ENCODE peak calls at places on chromosomes 1 and 21, in four cellular contexts. E is progenitor cell of endocrine pancreas, R is endothelial cell of umbilical vein, S is adrenal gland. U is an unnamed sample.

GRCh38 chr1:101567582-101568189 is 330.9 kb downstream of the S1PR1 start:
- DNase-seq in E (no peak), S (peak), R (peak), U (peak)

GRCh38 chr1:97379387-97380075 is 541.3 kb downstream of the DPYD start:
- DNase-seq in S (no peak), E (no peak), R (no peak), U (no peak)

GRCh38 chr1:178625695-178626094 is 99.3 kb upstream of the RALGPS2 start:
- DNase-seq in S (no peak), R (no peak), E (no peak), U (no peak)

GRCh38 chr21:41653944-41654625 is 112.8 kb downstream of the RIPK4 start:
- DNase-seq in E (no peak), R (no peak), S (no peak), U (no peak)

GRCh38 chr1:31932491-31933316 is 5.5 kb downstream of the PTP4A2 start:
- DNase-seq in S (no peak), E (no peak), R (peak), U (no peak)

GRCh38 chr1:221760895-221761294 is 19.0 kb upstream of the DUSP10 start:
- DNase-seq in E (no peak), S (no peak), R (no peak), U (no peak)

GRCh38 chr1:13700521-13701273 is 709 bp downstream of the PRDM2 start:
- DNase-seq in E (peak), S (peak), R (peak), U (no peak)

GRCh38 chr21:45975017-45975595 is 6.5 kb upstream of the COL6A1 start:
- DNase-seq in E (no peak), S (no peak), R (no peak), U (peak)

GRCh38 chr1:145720556-145720877 is 1.2 kb downstream of the CD160 start:
- DNase-seq in S (no peak), E (no peak), R (peak), U (no peak)

GRCh38 chr1:67536957-67537646 is 106.9 kb upstream of the SERBP1 start:
- DNase-seq in S (no peak), R (no peak), E (no peak), U (no peak)

GRCh38 chr1:67534627-67535065 is 104.4 kb upstream of the SERBP1 start:
- DNase-seq in R (peak), E (no peak), S (no peak), U (no peak)

GRCh38 chr1:67535474-67535873 is 105.3 kb upstream of the SERBP1 start:
- DNase-seq in S (peak), R (peak), E (peak), U (peak)

GRCh38 chr1:67530071-67530470 is 99.9 kb upstream of the SERBP1 start:
- DNase-seq in E (no peak), S (no peak), R (no peak), U (no peak)

GRCh38 chr1:67532452-67533216 is 102.4 kb upstream of the SERBP1 start:
- DNase-seq in R (peak), E (no peak), S (peak), U (peak)
- TF ChIP-seq CTCF in R (peak), E (peak), S (peak), U (peak)

GRCh38 chr1:215569987-215570824 is 3.1 kb downstream of the KCTD3 start:
- DNase-seq in E (no peak), R (peak), S (no peak), U (no peak)
- TF ChIP-seq CTCF in E (no peak), R (no peak), S (no peak), U (no peak)

GRCh38 chr21:32993894-32994293 is 31.8 kb upstream of the OLIG2 start:
- DNase-seq in E (no peak), S (no peak), R (no peak), U (no peak)

GRCh38 chr21:32991299-32991850 is 34.4 kb upstream of the OLIG2 start:
- DNase-seq in E (no peak), S (no peak), R (no peak), U (no peak)

GRCh38 chr21:32990666-32991065 is 35.1 kb upstream of the OLIG2 start:
- DNase-seq in R (no peak), S (no peak), E (no peak), U (no peak)

DNA sequence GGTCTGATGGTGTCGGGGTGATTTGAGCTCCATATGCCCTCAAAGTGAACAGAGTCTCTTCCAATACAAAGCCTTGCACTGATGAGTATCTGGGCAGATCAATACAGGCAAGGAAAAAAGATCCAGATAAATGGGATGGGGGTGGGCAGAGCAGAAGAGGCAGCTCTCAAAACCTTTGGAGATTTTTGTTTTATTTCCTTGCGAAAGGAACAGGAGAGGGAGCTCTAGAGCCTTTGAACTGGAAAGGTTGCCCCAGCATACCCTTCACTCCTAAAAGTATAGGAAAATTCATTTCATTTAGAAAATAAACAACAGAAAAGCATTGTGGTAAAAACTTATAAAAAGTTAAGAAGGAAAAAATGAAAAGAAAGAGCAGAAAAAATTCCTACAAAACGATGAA is 31.4 kb upstream of the OLIG2 start:
- DNase-seq in E (no peak), S (no peak), R (peak), U (no peak)
- TF ChIP-seq CTCF in E (peak), S (peak), R (peak), U (peak)

GRCh38 chr1:3646596-3646995 is 3.3 kb downstream of the WRAP73 start:
- DNase-seq in S (no peak), R (no peak), E (no peak), U (no peak)

GRCh38 chr1:3651011-3651938 is 1.0 kb upstream of the TP73 start:
- DNase-seq in S (no peak), E (no peak), R (no peak), U (peak)

GRCh38 chr1:3651939-3652537 is at the start of gene TP73:
- DNase-seq in E (no peak), S (no peak), R (no peak), U (peak)

GRCh38 chr1:3650248-3651010 is 526 bp upstream of the WRAP73 start:
- DNase-seq in E (no peak), R (no peak), S (no peak), U (no peak)

DNA sequence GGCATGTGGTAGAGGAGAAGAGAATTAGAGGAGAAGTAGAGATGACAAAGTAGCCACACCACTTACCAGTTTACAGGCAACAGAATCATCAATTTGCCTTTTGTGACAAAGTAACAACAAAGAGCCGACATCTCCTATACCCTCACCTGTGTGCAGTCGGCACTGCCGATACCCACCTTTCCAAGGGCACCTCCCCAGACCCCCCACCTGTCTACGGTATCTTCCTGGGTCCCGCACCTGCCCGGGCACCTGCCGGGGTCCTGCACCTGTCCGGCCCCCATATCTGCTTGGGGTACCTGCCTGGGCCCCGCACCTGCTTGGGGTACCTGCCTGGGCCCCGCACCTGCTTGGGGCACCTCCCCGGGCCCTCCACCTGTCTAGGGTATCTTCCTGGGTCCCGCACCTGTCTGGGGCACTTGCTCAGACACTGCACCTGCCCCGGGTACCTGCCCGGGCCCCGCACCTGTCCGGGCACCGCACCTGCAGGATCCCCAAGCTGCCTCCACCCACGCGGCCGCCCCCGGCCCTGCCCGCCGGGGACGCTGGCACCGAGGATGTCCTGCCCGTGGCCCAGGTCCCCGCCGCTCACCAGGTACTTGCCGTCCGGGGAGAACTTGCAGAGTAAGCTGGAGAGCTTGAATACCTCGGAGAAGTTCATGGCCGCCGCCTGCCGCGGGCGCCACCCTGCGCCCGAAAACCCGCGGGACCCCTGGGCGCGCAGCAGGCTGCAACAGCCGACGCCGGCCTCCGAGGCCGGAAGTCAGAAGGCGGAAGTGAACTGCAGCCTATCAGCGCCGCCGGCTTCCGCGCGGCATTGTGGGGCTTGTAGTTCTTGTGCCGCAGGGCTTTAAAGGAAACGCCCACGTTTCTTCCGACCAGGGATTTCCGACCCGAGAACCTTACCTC is at the start of gene WRAP73:
- DNase-seq in E (peak), S (peak), R (peak), U (peak)
- TF ChIP-seq CTCF in E (peak), S (no peak), R (peak), U (no peak)

GRCh38 chr1:20271498-20272400 is 18.9 kb upstream of the VWA5B1 start:
- DNase-seq in S (no peak), E (no peak), R (no peak), U (no peak)
- TF ChIP-seq CTCF in S (no peak), E (no peak), R (no peak), U (no peak)

U was measured in nephron progenitor cell.